ENCODE peak calls at places on chromosomes 16 and 17, in seven cellular contexts. O is neuronal stem cell, H is H9, B is H1, N is mesendoderm, W is mesenchymal stem cell, Q is trophoblast cell. U is an unnamed sample.
A peak's percentile ranks its signal among the peaks of the same experiment; 100 is the strongest.

GRCh38 chr17:18250259-18250658 is 8.3 kb downstream of the FLII start:
- DNase-seq in B (no peak), O (no peak), N (no peak), H (no peak), Q (peak; percentile 54), W (no peak), U (no peak)

GRCh38 chr17:77880702-77881450 is 77.6 kb upstream of the TNRC6C start:
- DNase-seq in H (no peak), O (no peak), Q (no peak), N (no peak), B (no peak), W (no peak), U (no peak)

GRCh38 chr16:49312389-49312990 is 30.9 kb upstream of the CBLN1 start:
- DNase-seq in N (no peak), H (no peak), Q (no peak), W (no peak), B (no peak), O (no peak), U (no peak)

GRCh38 chr17:3712811-3713463 is 10.8 kb upstream of the HASPIN start:
- DNase-seq in W (peak; percentile 52), B (no peak), H (no peak), O (no peak), N (no peak), Q (no peak), U (no peak)

GRCh38 chr17:68103148-68103547 is 67.6 kb downstream of the KPNA2 start:
- DNase-seq in N (no peak), O (no peak), W (peak; percentile 7), H (no peak), Q (no peak), B (no peak), U (no peak)

GRCh38 chr16:425082-425718 is at the start of gene RAB11FIP3:
- DNase-seq in O (peak; percentile 84), N (peak; percentile 85), W (peak; percentile 78), Q (peak; percentile 69), B (peak; percentile 93), H (peak; percentile 85), U (peak; percentile 77)

GRCh38 chr17:45310380-45311324 is 6.2 kb downstream of the MAP3K14 start:
- DNase-seq in H (no peak), Q (no peak), B (no peak), O (no peak), W (no peak), N (no peak), U (no peak)

GRCh38 chr16:74465281-74465680 is 44.0 kb upstream of the CLEC18B start:
- DNase-seq in O (no peak), Q (no peak), B (no peak), H (no peak), W (no peak), N (no peak), U (no peak)

GRCh38 chr17:58120195-58120822 is 27.9 kb upstream of the OR4D1 start:
- DNase-seq in B (peak; percentile 59), W (peak; percentile 65), N (peak; percentile 80), O (peak; percentile 80), Q (peak; percentile 79), H (peak; percentile 78), U (peak; percentile 66)

GRCh38 chr17:38870259-38871165 is 654 bp downstream of the LASP1 start:
- DNase-seq in W (peak; percentile 64), Q (peak; percentile 27), H (peak; percentile 74), B (peak; percentile 79), N (peak; percentile 45), O (no peak), U (peak; percentile 42)

GRCh38 chr16:66502020-66502913 is 47.7 kb downstream of the TK2 start:
- DNase-seq in N (no peak), H (no peak), Q (peak; percentile 98), W (peak; percentile 46), O (no peak), B (no peak), U (peak; percentile 46)
- H3K18ac ChIP-seq in N (no peak overlapping the region), H (no peak overlapping the region), Q (no peak overlapping the region), W (no peak overlapping the region), O (no peak overlapping the region), B (no peak overlapping the region), U (no peak overlapping the region)

GRCh38 chr16:56748191-56748590 is 18.3 kb downstream of the NUP93 start:
- DNase-seq in B (no peak), N (no peak), O (no peak), Q (no peak), H (no peak), W (no peak), U (no peak)

GRCh38 chr16:56744996-56745640 is 15.2 kb downstream of the NUP93 start:
- DNase-seq in N (peak; percentile 69), W (no peak), Q (no peak), O (no peak), B (no peak), H (peak; percentile 34), U (no peak)

GRCh38 chr16:56747486-56748045 is 17.6 kb downstream of the NUP93 start:
- DNase-seq in O (no peak), H (no peak), W (peak; percentile 31), B (no peak), Q (peak; percentile 47), N (peak; percentile 56), U (no peak)

GRCh38 chr16:56749806-56750491 is 20.0 kb downstream of the NUP93 start:
- DNase-seq in B (no peak), Q (no peak), H (no peak), W (no peak), N (peak; percentile 19), O (no peak), U (no peak)

GRCh38 chr16:56748826-56749225 is 18.9 kb downstream of the NUP93 start:
- DNase-seq in O (no peak), H (no peak), B (no peak), Q (no peak), N (no peak), W (no peak), U (no peak)
- H3K18ac ChIP-seq in O (no peak overlapping the region), H (no peak overlapping the region), B (no peak overlapping the region), Q (no peak overlapping the region), N (no peak overlapping the region), W (no peak overlapping the region), U (no peak overlapping the region)

GRCh38 chr17:47739150-47739549 is 6.1 kb downstream of the TBX21 start:
- DNase-seq in O (no peak), Q (no peak), H (peak; percentile 20), B (no peak), N (no peak), W (no peak), U (no peak)
- H3K18ac ChIP-seq in O (no peak overlapping the region), Q (no peak overlapping the region), H (no peak overlapping the region), B (no peak overlapping the region), N (no peak overlapping the region), W (no peak overlapping the region), U (no peak overlapping the region)

DNA sequence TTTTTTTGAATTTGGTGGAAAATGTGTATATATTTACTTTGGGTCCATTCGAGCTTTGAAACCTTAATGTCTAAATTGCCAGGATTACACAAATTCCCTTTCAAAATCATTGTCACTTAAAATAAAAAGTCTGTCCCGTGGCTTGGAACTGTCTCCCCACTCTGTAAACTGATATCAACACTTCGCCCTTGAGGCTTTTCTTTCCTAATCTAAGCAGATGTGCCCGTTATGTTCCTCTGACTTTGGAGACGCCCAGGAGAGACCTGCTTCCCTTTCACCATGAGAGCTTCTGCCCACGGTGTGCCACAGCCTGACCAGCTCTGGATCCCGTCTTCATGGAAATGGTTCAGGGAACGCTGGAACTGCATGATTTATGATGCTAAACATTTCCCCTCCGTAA is 151.3 kb downstream of the C16orf95 start:
- DNase-seq in O (no peak), W (no peak), B (no peak), N (no peak), Q (no peak), H (no peak), U (no peak)
- H3K18ac ChIP-seq in O (no peak overlapping the region), W (no peak overlapping the region), B (no peak overlapping the region), N (no peak overlapping the region), Q (no peak overlapping the region), H (no peak overlapping the region), U (no peak overlapping the region)

DNA sequence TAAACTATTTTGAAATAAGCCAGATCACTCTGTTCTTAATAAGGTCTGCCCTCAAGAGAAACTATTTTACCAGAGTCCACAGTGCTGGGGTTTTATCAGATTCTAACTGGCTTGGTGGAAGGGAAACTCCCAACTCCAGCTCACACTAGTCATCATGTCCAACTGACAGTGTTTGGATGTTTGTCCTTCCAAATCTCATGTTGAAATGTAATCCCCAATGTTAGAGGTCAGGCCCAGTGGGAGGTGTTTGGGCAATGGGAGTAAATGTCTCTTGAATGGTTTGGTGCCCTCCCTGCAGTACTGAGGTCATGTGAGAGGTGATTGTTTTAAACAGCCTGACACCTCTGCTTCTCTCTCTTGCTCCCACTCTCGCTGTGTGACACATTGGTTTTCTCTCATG is 1301.0 kb upstream of the CDH8 start:
- DNase-seq in O (no peak), H (no peak), W (peak; percentile 84), Q (peak; percentile 1), N (no peak), B (no peak), U (no peak)
- H3K18ac ChIP-seq in O (no peak overlapping the region), H (no peak overlapping the region), W (no peak overlapping the region), Q (no peak overlapping the region), N (no peak overlapping the region), B (no peak overlapping the region), U (no peak overlapping the region)

DNA sequence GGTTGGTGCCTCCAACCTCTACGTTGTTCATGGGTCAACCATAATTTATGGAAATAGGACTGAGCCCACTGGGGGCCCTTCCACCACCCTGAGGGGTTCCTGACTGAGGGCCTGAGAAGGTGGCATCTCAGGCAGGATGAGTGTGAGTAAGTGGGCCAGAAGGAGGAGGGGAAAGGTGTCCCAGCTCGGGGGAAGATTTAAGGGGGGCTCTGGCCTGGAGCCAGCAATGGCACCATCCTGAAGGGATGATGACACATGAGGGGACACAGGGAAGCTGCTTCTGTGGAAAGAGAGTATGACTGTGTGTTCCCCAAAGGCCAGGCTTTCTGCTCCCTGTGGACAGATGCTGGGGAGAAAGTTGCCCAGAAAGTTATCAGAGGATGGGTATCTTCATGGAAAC is 18.7 kb downstream of the MYL4 start:
- DNase-seq in W (no peak), H (no peak), Q (no peak), N (no peak), O (no peak), B (no peak), U (no peak)
- H3K18ac ChIP-seq in W (no peak overlapping the region), H (no peak overlapping the region), Q (no peak overlapping the region), N (no peak overlapping the region), O (no peak overlapping the region), B (no peak overlapping the region), U (no peak overlapping the region)

GRCh38 chr17:73835605-73836004 is 191.4 kb upstream of the SDK2 start:
- DNase-seq in O (no peak), N (no peak), Q (no peak), W (no peak), H (no peak), B (no peak), U (no peak)

GRCh38 chr17:73833779-73834613 is 189.8 kb upstream of the SDK2 start:
- DNase-seq in N (peak; percentile 63), B (no peak), W (no peak), Q (no peak), H (no peak), O (no peak), U (no peak)

GRCh38 chr17:73838815-73839214 is 194.6 kb upstream of the SDK2 start:
- DNase-seq in N (no peak), Q (no peak), W (no peak), H (no peak), B (no peak), O (no peak), U (no peak)

GRCh38 chr17:73831699-73832098 is 187.5 kb upstream of the SDK2 start:
- DNase-seq in B (no peak), H (no peak), N (no peak), O (no peak), W (no peak), Q (no peak), U (no peak)

GRCh38 chr17:73834684-73835343 is 190.6 kb upstream of the SDK2 start:
- DNase-seq in B (no peak), W (no peak), Q (no peak), H (no peak), N (no peak), O (no peak), U (no peak)
- H3K18ac ChIP-seq in B (no peak overlapping the region), W (no peak overlapping the region), Q (no peak overlapping the region), H (no peak overlapping the region), N (no peak overlapping the region), O (no peak overlapping the region), U (no peak overlapping the region)